ENCODE peak calls at places on chromosomes 2 and 18, in six cellular contexts. J is heart right ventricle, P is sciatic nerve, K is sigmoid colon, N is right cardiac atrium, S is IMR-90. R is an unnamed sample.

GRCh38 chr2:85178980-85179411 is 45.8 kb downstream of the TCF7L1 start:
- DNase-seq in J (no peak), P (no peak), K (no peak), N (no peak), S (no peak), R (no peak)

GRCh38 chr2:59025157-59025757 is 784.1 kb upstream of the FANCL start:
- DNase-seq in J (no peak), P (no peak), K (no peak), N (peak), S (peak), R (peak)

GRCh38 chr2:83022631-83023210 is 1436.4 kb downstream of the SUCLG1 start:
- DNase-seq in J (no peak), P (no peak), K (no peak), N (no peak), S (no peak), R (no peak)

GRCh38 chr2:236210536-236210935 is 42.4 kb upstream of the GBX2 start:
- DNase-seq in J (no peak), P (no peak), K (no peak), N (no peak), S (no peak), R (no peak)

GRCh38 chr2:110724820-110725219 is 7.6 kb upstream of the ACOXL start:
- DNase-seq in J (no peak), P (no peak), K (no peak), N (no peak), S (no peak), R (no peak)

GRCh38 chr2:240894836-240895558 is 959 bp downstream of the MAB21L4 start:
- DNase-seq in J (no peak), P (no peak), K (no peak), N (peak), S (no peak), R (no peak)

GRCh38 chr2:71595549-71595948 is 142.2 kb downstream of the DYSF start:
- DNase-seq in J (no peak), P (no peak), K (no peak), N (no peak), S (no peak), R (no peak)

GRCh38 chr2:70828914-70829824 is 6.4 kb downstream of the CD207 start:
- DNase-seq in J (peak), P (no peak), K (no peak), N (peak), S (peak), R (no peak)

GRCh38 chr2:68454719-68455118 is 12.4 kb downstream of the FBXO48 start:
- DNase-seq in J (no peak), P (no peak), K (no peak), N (no peak), S (no peak), R (no peak)

GRCh38 chr2:101003278-101003775 is 1.2 kb downstream of the RPL31 start:
- DNase-seq in J (no peak), P (no peak), K (no peak), N (no peak), S (peak), R (no peak)

GRCh38 chr18:39692367-39693011 is 2126.9 kb upstream of the CELF4 start:
- DNase-seq in J (no peak), P (no peak), K (no peak), N (no peak), S (no peak), R (no peak)

GRCh38 chr18:64851796-64852195 is 702.9 kb upstream of the LINC00305 start:
- DNase-seq in J (no peak), P (no peak), K (no peak), N (no peak), S (no peak), R (no peak)

GRCh38 chr2:230908094-230908594 is 16.9 kb downstream of the GPR55 start:
- DNase-seq in J (no peak), P (peak), K (peak), N (peak), S (peak), R (no peak)

GRCh38 chr2:165163771-165164170 is 40.1 kb downstream of the SCN3A start:
- DNase-seq in J (no peak), P (no peak), K (no peak), N (no peak), S (peak), R (no peak)

GRCh38 chr18:2881490-2882195 is 34.8 kb downstream of the EMILIN2 start:
- DNase-seq in J (no peak), P (peak), K (peak), N (peak), S (peak), R (peak)

R was measured in Right ventricle myocardium superior.